ENCODE peak calls at places on chromosomes 5 and 9, in four cellular contexts. F, T, Z and V are unnamed samples.

GRCh38 chr5:123868267-123868666 is 356.3 kb downstream of the CSNK1G3 start:
- DNase-seq in F (no peak), T (no peak), Z (no peak), V (no peak)

GRCh38 chr5:362978-363765 is 41.7 kb downstream of the AHRR start:
- DNase-seq in Z (no peak), F (no peak), T (peak; percentile 25), V (no peak)

GRCh38 chr9:98862936-98863335 is 55.5 kb downstream of the GALNT12 start:
- DNase-seq in Z (no peak), F (no peak), T (no peak), V (no peak)

GRCh38 chr5:90518666-90519065 is 10.7 kb downstream of the LYSMD3 start:
- DNase-seq in Z (peak; percentile 71), T (no peak), F (no peak), V (no peak)

GRCh38 chr5:10695055-10695649 is 65.9 kb downstream of the DAP start:
- DNase-seq in Z (no peak), F (no peak), T (peak; percentile 90), V (peak; percentile 68)

GRCh38 chr5:172114875-172115422 is 73.1 kb downstream of the STK10 start:
- DNase-seq in T (peak; percentile 75), F (no peak), Z (no peak), V (no peak)

GRCh38 chr5:142841511-142842255 is 71.5 kb downstream of the ARHGAP26 start:
- DNase-seq in F (peak; percentile 81), T (no peak), Z (no peak), V (no peak)

GRCh38 chr5:16539169-16539666 is 73.6 kb upstream of the ZNF622 start:
- DNase-seq in T (peak; percentile 64), Z (no peak), F (peak; percentile 31), V (no peak)

GRCh38 chr5:9461246-9461645 is 84.6 kb downstream of the SEMA5A start:
- DNase-seq in Z (no peak), F (no peak), T (no peak), V (no peak)

GRCh38 chr9:37920471-37921167 is 16.7 kb upstream of the SLC25A51 start:
- DNase-seq in Z (peak; percentile 27), F (no peak), T (no peak), V (no peak)

GRCh38 chr9:20921362-20921761 is 110.1 kb downstream of the HACD4 start:
- DNase-seq in Z (no peak), F (no peak), T (no peak), V (no peak)

GRCh38 chr5:110879675-110880074 is 140.9 kb downstream of the SLC25A46 start:
- DNase-seq in Z (no peak), T (no peak), F (no peak), V (no peak)

GRCh38 chr5:5104550-5104949 is 35.6 kb upstream of the ADAMTS16 start:
- DNase-seq in Z (no peak), F (no peak), T (no peak), V (no peak)
- TF ChIP-seq CTCF in Z (no peak), F (no peak), T (no peak), V (no peak)

GRCh38 chr5:38672059-38672791 is 115.8 kb upstream of the LIFR start:
- DNase-seq in F (no peak), Z (no peak), T (no peak), V (no peak)

GRCh38 chr5:38670878-38671277 is 114.4 kb upstream of the LIFR start:
- DNase-seq in Z (no peak), F (no peak), T (no peak), V (no peak)

GRCh38 chr5:38670066-38670465 is 113.6 kb upstream of the LIFR start:
- DNase-seq in Z (no peak), F (no peak), T (no peak), V (no peak)

GRCh38 chr5:38675443-38675842 is 119.0 kb upstream of the LIFR start:
- DNase-seq in T (no peak), F (no peak), Z (no peak), V (no peak)

GRCh38 chr5:38673671-38674071 is 117.2 kb upstream of the LIFR start:
- DNase-seq in F (no peak), Z (no peak), T (no peak), V (no peak)
- TF ChIP-seq CTCF in F (no peak), Z (no peak), T (no peak), V (peak; percentile 6)

DNA sequence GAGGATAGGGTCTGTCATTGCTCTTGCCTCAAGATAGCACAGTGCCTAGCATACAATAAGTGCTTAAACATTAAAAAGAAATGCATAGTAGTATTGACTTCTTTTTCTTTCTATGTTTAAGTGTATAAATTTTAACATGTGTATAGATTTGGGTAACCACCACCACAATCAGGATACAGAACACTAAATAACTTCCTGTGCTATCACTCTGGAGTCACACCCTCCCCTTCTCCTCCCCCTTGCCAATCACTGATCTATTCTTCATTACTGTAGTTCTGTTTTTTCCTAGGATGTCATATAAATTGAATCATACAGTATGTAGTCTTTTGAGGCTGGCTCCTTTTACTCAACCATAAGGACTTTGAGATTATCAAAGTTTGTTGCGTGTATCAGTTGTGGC is 68.5 kb downstream of the OSTF1 start:
- DNase-seq in T (no peak), F (no peak), Z (no peak), V (no peak)
- TF ChIP-seq CTCF in T (no peak), F (no peak), Z (no peak), V (no peak)

DNA sequence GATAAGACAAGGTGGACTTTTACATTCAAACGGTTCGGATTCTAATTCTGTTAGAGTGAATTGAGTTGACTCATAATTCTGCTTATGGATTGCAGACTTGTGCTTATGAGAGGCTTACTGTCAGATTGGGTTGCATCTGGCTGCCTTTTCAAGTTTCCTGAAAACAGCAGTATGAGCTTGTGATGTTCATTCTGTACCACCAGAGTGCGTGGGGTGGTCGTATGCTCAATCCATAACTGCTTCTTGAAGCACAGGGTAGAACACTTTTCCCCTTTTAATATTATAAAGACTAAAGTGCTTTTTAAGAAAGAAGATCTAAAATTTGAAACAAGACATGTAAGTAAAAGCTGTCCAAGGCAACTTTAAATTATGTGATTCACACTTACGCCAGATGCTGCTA is 253.2 kb upstream of the ARRDC3 start:
- DNase-seq in F (no peak), T (no peak), Z (no peak), V (no peak)
- TF ChIP-seq CTCF in F (no peak), T (no peak), Z (no peak), V (peak; percentile 12)

DNA sequence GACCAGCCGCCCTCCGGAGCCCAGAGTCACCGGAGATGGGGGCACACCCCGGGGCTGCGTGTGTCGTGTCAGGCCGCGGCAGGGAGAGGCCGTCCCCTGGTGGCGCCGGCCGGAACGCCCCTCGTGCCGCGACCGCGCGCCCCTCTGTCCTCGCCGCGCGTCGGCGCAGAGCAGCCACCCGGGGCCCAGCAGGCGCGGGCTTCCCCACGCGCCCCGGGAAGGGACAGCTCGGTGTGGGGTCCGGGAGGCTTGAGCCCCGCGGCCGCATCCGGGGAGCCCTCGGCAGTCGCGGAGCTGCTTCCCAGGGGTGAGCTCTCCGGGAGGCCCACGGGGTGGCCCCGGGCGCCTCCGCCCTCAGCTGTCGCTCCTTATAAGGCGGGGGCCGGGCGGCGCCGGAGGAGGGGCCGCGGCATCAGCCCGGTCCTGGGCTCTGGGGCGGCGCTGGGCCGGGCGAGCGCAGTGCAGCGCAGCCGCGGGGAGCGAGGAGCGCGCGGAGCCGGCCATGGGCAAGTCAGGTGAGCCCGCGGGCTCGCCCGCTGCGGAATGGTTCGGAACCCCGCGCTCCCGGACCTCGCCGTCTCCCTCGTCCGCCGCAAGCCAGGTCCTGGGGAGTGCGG is at the start of gene GLIPR2:
- DNase-seq in Z (peak; percentile 84), T (peak; percentile 78), F (no peak), V (peak; percentile 47)
- TF ChIP-seq CTCF in Z (no peak), T (no peak), F (peak; percentile 52), V (no peak)